ENCODE peak calls at places on chromosome 7, in nine cellular contexts. F is RWPE1, I is HepG2, X is AG09309, B is HCT116, W is GM20000, V is breast epithelium, R is progenitor cell of endocrine pancreas, L is BE2C. D is an unnamed sample.

GRCh38 chr7:39709768-39710291 is 86.5 kb downstream of the RALA start:
- DNase-seq in F (no peak), I (no peak), X (no peak), B (no peak), W (peak; percentile 43), V (no peak), R (no peak), L (no peak), D (no peak)

GRCh38 chr7:138962561-138963270 is 18.5 kb downstream of the KIAA1549 start:
- DNase-seq in F (no peak), I (no peak), X (no peak), B (no peak), W (no peak), V (no peak), R (no peak), L (no peak), D (no peak)

GRCh38 chr7:41336455-41336952 is 366.4 kb downstream of the INHBA start:
- DNase-seq in F (no peak), I (no peak), X (no peak), B (no peak), W (no peak), V (no peak), R (no peak), L (no peak), D (no peak)

GRCh38 chr7:96781919-96782318 is 72.3 kb upstream of the SEM1 start:
- DNase-seq in F (no peak), I (no peak), X (no peak), B (no peak), W (no peak), V (no peak), R (no peak), L (no peak), D (no peak)

GRCh38 chr7:157309990-157310668 is 26.7 kb upstream of the DNAJB6 start:
- DNase-seq in F (peak; percentile 82), I (peak; percentile 74), X (peak; percentile 82), B (peak; percentile 80), W (no peak), V (no peak), R (no peak), L (no peak), D (no peak)

GRCh38 chr7:158097511-158098124 is 490.0 kb downstream of the PTPRN2 start:
- DNase-seq in F (no peak), I (no peak), X (no peak), B (no peak), W (no peak), V (peak; percentile 22), R (no peak), L (no peak), D (peak; percentile 47)

GRCh38 chr7:127347567-127348246 is 44.8 kb downstream of the ZNF800 start:
- DNase-seq in F (peak; percentile 59), I (peak; percentile 28), X (no peak), B (no peak), W (peak; percentile 91), V (peak; percentile 54), R (peak; percentile 59), L (peak; percentile 88), D (peak; percentile 80)

GRCh38 chr7:33099154-33099940 is 9.9 kb downstream of the RP9 start:
- DNase-seq in F (no peak), I (no peak), X (no peak), B (no peak), W (no peak), V (no peak), R (no peak), L (no peak), D (no peak)

GRCh38 chr7:15309891-15310290 is 251.9 kb downstream of the AGMO start:
- DNase-seq in F (no peak), I (no peak), X (no peak), B (no peak), W (no peak), V (no peak), R (no peak), L (no peak), D (no peak)

GRCh38 chr7:41881313-41882130 is 178.6 kb upstream of the INHBA start:
- DNase-seq in F (no peak), I (no peak), X (no peak), B (no peak), W (peak; percentile 79), V (no peak), R (no peak), L (no peak), D (no peak)

GRCh38 chr7:152512711-152513110 is 76.9 kb upstream of the KMT2C start:
- DNase-seq in F (peak; percentile 23), I (no peak), X (no peak), B (no peak), W (peak; percentile 39), V (no peak), R (no peak), L (no peak), D (no peak)

GRCh38 chr7:156156734-156157408 is 344.6 kb upstream of the SHH start:
- DNase-seq in F (peak; percentile 23), I (peak; percentile 20), X (no peak), B (peak; percentile 54), W (no peak), V (no peak), R (peak; percentile 34), L (no peak), D (no peak)

GRCh38 chr7:123916240-123916724 is 8.8 kb upstream of the SPAM1 start:
- DNase-seq in F (peak; percentile 14), I (peak; percentile 13), X (no peak), B (peak; percentile 35), W (peak; percentile 14), V (no peak), R (no peak), L (no peak), D (no peak)

GRCh38 chr7:13185139-13185538 is 497.7 kb downstream of the ARL4A start:
- DNase-seq in F (no peak), I (peak; percentile 95), X (no peak), B (no peak), W (no peak), V (no peak), R (no peak), L (no peak), D (no peak)

GRCh38 chr7:41809487-41810257 is 106.8 kb upstream of the INHBA start:
- DNase-seq in F (no peak), I (no peak), X (peak; percentile 46), B (no peak), W (no peak), V (no peak), R (no peak), L (no peak), D (no peak)

GRCh38 chr7:71735961-71736556 is 604.1 kb downstream of the GALNT17 start:
- DNase-seq in F (peak; percentile 37), I (peak; percentile 51), X (peak; percentile 28), B (peak; percentile 28), W (peak; percentile 66), V (peak; percentile 63), R (peak; percentile 62), L (peak; percentile 64), D (peak; percentile 77)

GRCh38 chr7:46071601-46072000 is 150.5 kb upstream of the IGFBP3 start:
- DNase-seq in F (no peak), I (no peak), X (peak; percentile 33), B (no peak), W (no peak), V (no peak), R (no peak), L (no peak), D (no peak)

GRCh38 chr7:774161-775109 is 47.4 kb upstream of the PRKAR1B start:
- DNase-seq in F (peak; percentile 67), I (no peak), X (no peak), B (peak; percentile 7), W (peak; percentile 85), V (no peak), R (peak; percentile 67), L (peak; percentile 81), D (peak; percentile 84)

GRCh38 chr7:25288536-25289283 is 60.4 kb upstream of the NPVF start:
- DNase-seq in F (no peak), I (no peak), X (no peak), B (no peak), W (no peak), V (no peak), R (no peak), L (no peak), D (no peak)

GRCh38 chr7:35037526-35038339 is 448 bp upstream of the DPY19L1 start:
- DNase-seq in F (peak; percentile 90), I (peak; percentile 79), X (peak; percentile 68), B (peak; percentile 74), W (peak; percentile 98), V (peak; percentile 91), R (peak; percentile 92), L (peak; percentile 97), D (peak; percentile 97)

GRCh38 chr7:156842740-156843140 is 50.2 kb downstream of the LMBR1 start:
- DNase-seq in F (no peak), I (no peak), X (no peak), B (no peak), W (no peak), V (no peak), R (no peak), L (no peak), D (no peak)

GRCh38 chr7:107180378-107180777 is 11.6 kb downstream of the HBP1 start:
- DNase-seq in F (peak; percentile 37), I (peak; percentile 22), X (peak; percentile 23), B (peak; percentile 64), W (no peak), V (no peak), R (no peak), L (peak; percentile 25), D (no peak)
- TF ChIP-seq CTCF in F (no peak), I (no peak), X (no peak), B (no peak), W (no peak), V (no peak), R (no peak), L (no peak), D (no peak)

GRCh38 chr7:2582006-2582735 is 23.4 kb downstream of the IQCE start:
- DNase-seq in F (no peak), I (no peak), X (no peak), B (no peak), W (no peak), V (no peak), R (no peak), L (no peak), D (no peak)
- TF ChIP-seq CTCF in F (no peak), I (no peak), X (no peak), B (no peak), W (no peak), V (no peak), R (no peak), L (no peak), D (no peak)

DNA sequence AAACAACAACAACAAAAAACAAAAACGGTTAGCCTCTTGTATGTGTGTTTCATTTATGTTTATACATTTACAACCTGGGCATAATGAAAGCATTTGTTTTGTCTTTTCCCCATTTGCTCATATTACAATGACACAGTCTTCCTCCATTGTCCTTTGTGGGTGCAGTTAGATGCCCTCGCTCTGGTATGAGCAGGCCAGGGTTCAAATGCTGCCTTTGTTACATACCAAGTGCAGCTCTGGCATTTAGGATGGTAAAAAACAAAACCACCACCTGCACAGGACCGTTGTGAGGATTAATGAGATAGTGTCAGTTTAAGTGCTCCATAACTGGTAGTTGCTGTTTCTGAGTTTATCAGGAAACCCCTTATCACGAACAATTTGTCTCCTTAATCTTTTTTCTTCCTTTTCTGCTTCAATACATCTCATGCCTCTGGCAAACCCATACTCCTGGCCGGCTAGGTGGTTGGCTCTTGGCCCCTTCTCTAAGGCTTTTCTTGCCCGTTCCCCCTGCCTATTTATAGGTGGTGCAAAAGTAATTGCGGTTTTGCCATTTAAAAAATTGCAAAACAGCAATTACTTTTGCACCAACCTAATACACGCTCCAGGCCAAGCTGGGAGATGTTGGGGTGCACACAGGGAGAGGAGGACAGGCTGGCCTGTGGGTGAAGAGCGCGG is 18.6 kb upstream of the TMEM225B start:
- DNase-seq in F (no peak), I (no peak), X (no peak), B (no peak), W (no peak), V (no peak), R (no peak), L (no peak), D (no peak)
- TF ChIP-seq CTCF in F (no peak), I (no peak), X (no peak), B (no peak), W (no peak), V (no peak), R (no peak), L (no peak), D (no peak)

GRCh38 chr7:134996097-134996550 is 9.8 kb downstream of the AGBL3 start:
- DNase-seq in F (no peak), I (no peak), X (no peak), B (no peak), W (peak; percentile 57), V (no peak), R (no peak), L (peak; percentile 52), D (no peak)
- TF ChIP-seq CTCF in F (no peak), I (no peak), X (no peak), B (no peak), W (no peak), V (no peak), R (no peak), L (no peak), D (no peak)

D was measured in type B pancreatic cell.